ENCODE peak calls at places on chromosomes 11 and 22, in eight cellular contexts. W is NCI-H2081 treated with DMSO at 0.1 percent for 48 hours; T is PC-3; P is T-helper 2 cell; K is NCI-H1105; D is body of pancreas; J is activated T-cell treated with anti-CD3 and anti-CD28 coated beads, Interleukin-2, amount 50 U/mL, for 72 hours; M is naive thymus-derived CD4-positive, alpha-beta T cell. L is an unnamed sample.

GRCh38 chr11:110128161-110128560 is 35.0 kb downstream of the ZC3H12C start:
- DNase-seq in W (peak; percentile 25), P (no peak), D (no peak), K (no peak), J (no peak), M (no peak), T (no peak), L (no peak)

GRCh38 chr22:40310771-40311120 is 35.6 kb upstream of the ADSL start:
- DNase-seq in K (no peak), W (no peak), T (no peak), D (no peak), P (no peak), J (no peak), M (no peak), L (no peak)

GRCh38 chr11:59891781-59892181 is 13.2 kb downstream of the OOSP3 start:
- DNase-seq in J (no peak), M (no peak), P (no peak), D (no peak), W (no peak), K (no peak), T (no peak), L (no peak)

GRCh38 chr22:32218470-32218869 is 13.6 kb upstream of the RFPL2 start:
- DNase-seq in D (no peak), P (no peak), J (no peak), T (no peak), K (no peak), W (no peak), M (no peak), L (no peak)

GRCh38 chr11:1553808-1554594 is 18.1 kb downstream of the DUSP8 start:
- DNase-seq in K (no peak), J (no peak), M (no peak), W (no peak), D (peak; percentile 96), T (peak; percentile 73), P (no peak), L (no peak)

GRCh38 chr11:11263238-11264030 is 89.6 kb downstream of the CSNK2A3 start:
- DNase-seq in D (no peak), M (no peak), W (peak; percentile 73), K (peak; percentile 80), P (no peak), T (peak; percentile 15), J (no peak), L (no peak)

GRCh38 chr22:19644314-19645223 is 69.7 kb upstream of the SEPTIN5 start:
- DNase-seq in M (no peak), J (no peak), W (no peak), K (no peak), P (no peak), D (no peak), T (no peak), L (no peak)

GRCh38 chr11:118673361-118674093 is 5.9 kb downstream of the TREH start:
- DNase-seq in D (no peak), P (no peak), T (no peak), J (no peak), K (no peak), W (no peak), M (no peak), L (no peak)

GRCh38 chr11:20159680-20160381 is 444 bp downstream of the DBX1 start:
- DNase-seq in K (no peak), T (no peak), P (no peak), J (no peak), M (no peak), D (no peak), W (no peak), L (no peak)

GRCh38 chr11:8671242-8671641 is 11.2 kb downstream of the TRIM66 start:
- DNase-seq in K (peak; percentile 6), T (peak; percentile 80), D (no peak), P (no peak), J (no peak), M (no peak), W (no peak), L (no peak)

GRCh38 chr22:22787805-22788459 is 99.7 kb upstream of the IGLL5 start:
- DNase-seq in K (no peak), M (peak; percentile 71), J (peak; percentile 72), D (peak; percentile 47), P (peak; percentile 72), T (peak; percentile 60), W (no peak), L (no peak)

GRCh38 chr11:127651175-127651887 is 650.8 kb upstream of the KIRREL3 start:
- DNase-seq in D (no peak), M (no peak), W (no peak), J (no peak), T (peak; percentile 80), K (no peak), P (no peak), L (no peak)

GRCh38 chr11:12917830-12918229 is 91.3 kb upstream of the RASSF10 start:
- DNase-seq in M (no peak), P (no peak), J (no peak), W (no peak), D (no peak), T (no peak), K (no peak), L (no peak)

GRCh38 chr11:118247041-118247440 is 5.1 kb downstream of the MPZL3 start:
- DNase-seq in W (no peak), M (no peak), K (no peak), J (no peak), P (no peak), T (peak; percentile 91), D (no peak), L (no peak)

GRCh38 chr11:19868281-19868821 is 155.7 kb downstream of the NAV2 start:
- DNase-seq in W (no peak), K (peak; percentile 89), D (no peak), J (no peak), M (no peak), T (peak; percentile 33), P (no peak), L (peak; percentile 40)

GRCh38 chr22:44600386-44600785 is 101.6 kb upstream of the PRR5 start:
- DNase-seq in P (no peak), T (no peak), W (no peak), J (no peak), M (no peak), D (no peak), K (no peak), L (no peak)

GRCh38 chr11:2258501-2259465 is 11.6 kb downstream of the ASCL2 start:
- DNase-seq in D (no peak), M (no peak), T (no peak), J (no peak), W (no peak), P (no peak), K (no peak), L (no peak)